ENCODE peak calls at places on chromosomes 2 and 18, in six cellular contexts. B, F, K, M, J and E are unnamed samples.

GRCh38 chr2:20048488-20049443 is 2.7 kb downstream of the LAPTM4A start:
- DNase-seq in F (no peak), M (no peak), B (no peak), K (no peak), J (no peak), E (no peak)

GRCh38 chr18:30271716-30272115 is 770.8 kb downstream of the DSC3 start:
- DNase-seq in J (no peak), K (no peak), B (no peak), M (no peak), F (no peak), E (no peak)

GRCh38 chr2:181037922-181038321 is 57.5 kb downstream of the UBE2E3 start:
- DNase-seq in F (no peak), M (no peak), J (no peak), K (no peak), B (no peak), E (no peak)

GRCh38 chr2:69717902-69718301 is 24.0 kb upstream of the ANXA4 start:
- DNase-seq in J (no peak), K (no peak), B (no peak), F (no peak), M (no peak), E (peak; percentile 75)

GRCh38 chr2:237932731-237933131 is 34.1 kb upstream of the UBE2F start:
- DNase-seq in F (no peak), M (no peak), J (peak; percentile 14), B (no peak), K (no peak), E (no peak)

GRCh38 chr2:105287692-105288091 is 41.8 kb downstream of the TGFBRAP1 start:
- DNase-seq in J (no peak), F (peak; percentile 47), B (peak; percentile 46), K (peak; percentile 17), M (no peak), E (peak; percentile 79)

GRCh38 chr2:6580982-6581381 is 284.7 kb downstream of the CMPK2 start:
- DNase-seq in J (no peak), K (no peak), B (no peak), M (no peak), F (no peak), E (no peak)

GRCh38 chr18:27750014-27750413 is 426.9 kb downstream of the CDH2 start:
- DNase-seq in F (peak; percentile 36), B (peak; percentile 17), M (no peak), K (peak; percentile 2), J (no peak), E (peak; percentile 92)

GRCh38 chr2:3301001-3301400 is 76.6 kb downstream of the EIPR1 start:
- DNase-seq in K (no peak), M (no peak), J (peak; percentile 27), B (no peak), F (no peak), E (no peak)

GRCh38 chr2:120502357-120502756 is 156.4 kb downstream of the INHBB start:
- DNase-seq in K (no peak), J (peak; percentile 10), F (no peak), B (no peak), M (no peak), E (no peak)

GRCh38 chr2:120501591-120501990 is 155.7 kb downstream of the INHBB start:
- DNase-seq in M (no peak), B (no peak), J (no peak), K (no peak), F (no peak), E (no peak)

GRCh38 chr2:120497261-120497977 is 151.5 kb downstream of the INHBB start:
- DNase-seq in K (no peak), M (no peak), B (no peak), J (peak; percentile 43), F (no peak), E (no peak)

GRCh38 chr2:120498576-120499394 is 152.8 kb downstream of the INHBB start:
- DNase-seq in K (no peak), F (no peak), M (no peak), B (no peak), J (peak; percentile 63), E (no peak)

GRCh38 chr2:120499784-120500495 is 154.0 kb downstream of the INHBB start:
- DNase-seq in M (no peak), B (no peak), J (peak; percentile 59), K (peak; percentile 74), F (no peak), E (no peak)
- H3K4me1 ChIP-seq in M (no peaks in the 10 kb centered on the region), B (no peaks in the 10 kb centered on the region), J (no peaks in the 10 kb centered on the region), K (peaks cover 12% of the 10 kb centered on the region), F (no peaks in the 10 kb centered on the region), E (no peaks in the 10 kb centered on the region)

GRCh38 chr2:40434638-40435296 is 17.1 kb downstream of the SLC8A1 start:
- DNase-seq in J (no peak), K (peak; percentile 85), F (no peak), M (no peak), B (no peak), E (no peak)

GRCh38 chr2:40433739-40434138 is 18.2 kb downstream of the SLC8A1 start:
- DNase-seq in J (no peak), F (no peak), B (no peak), K (no peak), M (no peak), E (no peak)

GRCh38 chr2:40435426-40436092 is 16.3 kb downstream of the SLC8A1 start:
- DNase-seq in B (no peak), F (no peak), K (no peak), M (no peak), J (no peak), E (no peak)

GRCh38 chr2:40432916-40433315 is 19.0 kb downstream of the SLC8A1 start:
- DNase-seq in B (no peak), K (no peak), J (no peak), F (no peak), M (no peak), E (no peak)

GRCh38 chr2:40436093-40436475 is 15.8 kb downstream of the SLC8A1 start:
- DNase-seq in K (no peak), M (no peak), J (no peak), B (no peak), F (no peak), E (no peak)
- H3K4me1 ChIP-seq in K (peaks cover 54% of the 10 kb centered on the region), M (no peaks in the 10 kb centered on the region), J (no peaks in the 10 kb centered on the region), B (no peaks in the 10 kb centered on the region), F (no peaks in the 10 kb centered on the region), E (no peaks in the 10 kb centered on the region)

GRCh38 chr2:189221811-189222210 is 42.2 kb upstream of the COL5A2 start:
- DNase-seq in F (no peak), J (no peak), K (no peak), B (no peak), M (no peak), E (no peak)

GRCh38 chr2:189222440-189222839 is 42.9 kb upstream of the COL5A2 start:
- DNase-seq in J (no peak), F (peak; percentile 76), B (peak; percentile 47), M (no peak), K (peak; percentile 47), E (no peak)

GRCh38 chr2:189226017-189226416 is 46.5 kb upstream of the COL5A2 start:
- DNase-seq in F (no peak), B (no peak), M (no peak), J (no peak), K (no peak), E (no peak)

GRCh38 chr2:189225032-189225431 is 45.5 kb upstream of the COL5A2 start:
- DNase-seq in J (no peak), B (no peak), F (no peak), K (no peak), M (no peak), E (no peak)
- H3K4me1 ChIP-seq in J (no peaks in the 10 kb centered on the region), B (no peaks in the 10 kb centered on the region), F (peaks cover 9% of the 10 kb centered on the region), K (peaks cover 19% of the 10 kb centered on the region), M (peaks cover 4% of the 10 kb centered on the region), E (no peaks in the 10 kb centered on the region)

GRCh38 chr18:31575515-31576246 is 16.0 kb upstream of the TTR start:
- DNase-seq in F (no peak), B (no peak), M (no peak), J (no peak), K (no peak), E (no peak)

GRCh38 chr18:31574359-31574758 is 17.3 kb upstream of the TTR start:
- DNase-seq in M (no peak), J (no peak), B (no peak), F (no peak), K (no peak), E (no peak)

GRCh38 chr18:31578126-31578525 is 13.6 kb upstream of the TTR start:
- DNase-seq in J (no peak), B (no peak), F (peak; percentile 37), M (no peak), K (no peak), E (no peak)

GRCh38 chr18:31577195-31577594 is 14.5 kb upstream of the TTR start:
- DNase-seq in K (no peak), J (no peak), F (no peak), M (no peak), B (no peak), E (no peak)

GRCh38 chr18:31576670-31577069 is 15.0 kb upstream of the TTR start:
- DNase-seq in F (no peak), B (no peak), J (no peak), K (no peak), M (no peak), E (no peak)
- H3K4me1 ChIP-seq in F (peaks cover 11% of the 10 kb centered on the region), B (no peaks in the 10 kb centered on the region), J (no peaks in the 10 kb centered on the region), K (no peaks in the 10 kb centered on the region), M (no peaks in the 10 kb centered on the region), E (peaks cover 15% of the 10 kb centered on the region)

DNA sequence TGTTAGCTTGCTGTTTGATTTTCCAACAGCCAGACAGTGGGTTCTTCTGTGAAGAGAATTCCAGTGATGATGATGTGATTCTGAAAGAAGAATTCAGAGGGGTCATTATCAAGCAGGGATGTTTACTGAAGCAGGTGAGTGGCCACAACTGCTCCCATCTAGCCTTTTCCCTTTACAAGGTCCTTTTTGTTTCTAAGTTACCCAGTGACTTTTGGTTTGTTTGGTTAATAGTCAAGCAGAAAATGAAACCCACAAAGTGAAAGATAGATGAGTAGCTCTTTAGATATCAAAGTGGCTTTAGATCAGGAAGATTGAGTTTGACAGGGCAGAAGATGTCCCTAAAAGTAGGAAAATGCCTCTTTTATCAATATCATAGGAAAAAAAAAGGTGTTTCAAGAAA is 23.3 kb downstream of the PLEK start:
- DNase-seq in J (no peak), B (no peak), M (no peak), F (no peak), K (no peak), E (no peak)
- H3K4me1 ChIP-seq in J (peaks cover 52% of the 10 kb centered on the region), B (no peaks in the 10 kb centered on the region), M (peaks cover 49% of the 10 kb centered on the region), F (no peaks in the 10 kb centered on the region), K (no peaks in the 10 kb centered on the region), E (no peaks in the 10 kb centered on the region)

DNA sequence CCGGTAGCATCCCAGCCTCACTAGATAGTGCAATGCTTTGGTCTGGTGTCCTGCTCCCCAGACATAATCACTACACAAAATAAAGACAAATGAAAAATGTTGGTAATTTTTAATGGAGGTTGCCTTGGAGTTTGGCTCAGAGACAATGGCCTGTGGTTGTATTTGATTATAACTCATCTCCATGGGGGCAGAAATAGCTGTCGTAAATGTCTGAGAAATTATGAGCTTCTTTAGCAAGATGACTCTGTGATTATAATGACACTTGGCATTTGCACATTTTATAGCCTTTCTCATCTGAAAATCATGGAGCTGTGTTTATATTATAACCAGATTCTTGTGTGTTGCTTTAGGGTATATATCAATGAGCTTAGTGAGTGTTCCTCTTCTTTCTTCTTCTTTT is 1779.7 kb upstream of the CELF4 start:
- DNase-seq in J (no peak), B (no peak), K (no peak), M (no peak), F (no peak), E (no peak)
- H3K4me1 ChIP-seq in J (no peaks in the 10 kb centered on the region), B (no peaks in the 10 kb centered on the region), K (no peaks in the 10 kb centered on the region), M (no peaks in the 10 kb centered on the region), F (no peaks in the 10 kb centered on the region), E (peaks cover 12% of the 10 kb centered on the region)